ENCODE peak calls at places on chromosomes 5 and 9, in six cellular contexts. S is HCT116, Z is A549, Q is fibroblast of lung, G is cardiac muscle cell, T is fibroblast of pulmonary artery. U is an unnamed sample.

GRCh38 chr5:134148316-134148715 is 28.4 kb downstream of the SKP1 start:
- DNase-seq in S (no peak), Z (no peak), Q (no peak), G (no peak), T (no peak), U (no peak)

GRCh38 chr5:85182344-85182743 is 797.7 kb upstream of the EDIL3 start:
- DNase-seq in S (no peak), Z (no peak), Q (no peak), G (no peak), T (no peak), U (no peak)

GRCh38 chr5:58358436-58358835 is 101.5 kb downstream of the PLK2 start:
- DNase-seq in S (no peak), Z (no peak), Q (no peak), G (no peak), T (no peak), U (no peak)

GRCh38 chr9:32587901-32588300 is 14.9 kb upstream of the NDUFB6 start:
- DNase-seq in S (no peak), Z (no peak), Q (peak; percentile 82), G (no peak), T (no peak), U (no peak)

GRCh38 chr9:34332370-34332964 is 3.1 kb downstream of the NUDT2 start:
- DNase-seq in S (peak; percentile 28), Z (peak; percentile 67), Q (peak; percentile 39), G (peak; percentile 53), T (peak; percentile 78), U (no peak)

GRCh38 chr9:9791621-9792020 is 821.2 kb downstream of the PTPRD start:
- DNase-seq in S (no peak), Z (peak; percentile 11), Q (peak; percentile 11), G (peak; percentile 11), T (peak; percentile 16), U (no peak)

GRCh38 chr5:58057324-58057723 is 402.6 kb downstream of the PLK2 start:
- DNase-seq in S (no peak), Z (no peak), Q (no peak), G (no peak), T (no peak), U (no peak)

GRCh38 chr9:126160854-126161329 is 165.7 kb upstream of the MVB12B start:
- DNase-seq in S (no peak), Z (no peak), Q (no peak), G (no peak), T (no peak), U (no peak)

GRCh38 chr9:34809504-34810186 is 99.7 kb upstream of the CCL21 start:
- DNase-seq in S (no peak), Z (peak; percentile 8), Q (peak; percentile 11), G (peak; percentile 20), T (peak; percentile 23), U (no peak)

GRCh38 chr9:16484744-16485143 is 385.7 kb downstream of the BNC2 start:
- DNase-seq in S (no peak), Z (no peak), Q (peak; percentile 78), G (no peak), T (peak; percentile 33), U (no peak)

GRCh38 chr9:107737987-107738743 is 248.6 kb upstream of the KLF4 start:
- DNase-seq in S (no peak), Z (no peak), Q (peak; percentile 95), G (no peak), T (peak; percentile 93), U (no peak)

GRCh38 chr9:73114958-73115357 is 36.7 kb upstream of the ANXA1 start:
- DNase-seq in S (no peak), Z (no peak), Q (peak; percentile 52), G (no peak), T (no peak), U (no peak)

GRCh38 chr5:40904994-40905306 is 4.3 kb upstream of the C7 start:
- DNase-seq in S (no peak), Z (no peak), Q (no peak), G (no peak), T (no peak), U (no peak)

GRCh38 chr9:127828262-127829031 is 25.8 kb downstream of the FPGS start:
- DNase-seq in S (peak; percentile 41), Z (peak; percentile 62), Q (peak; percentile 49), G (peak; percentile 90), T (peak; percentile 80), U (no peak)

GRCh38 chr9:127491516-127491915 is 40.2 kb downstream of the LRSAM1 start:
- DNase-seq in S (no peak), Z (no peak), Q (no peak), G (no peak), T (no peak), U (no peak)

GRCh38 chr9:70085241-70085640 is 41.6 kb downstream of the MAMDC2 start:
- DNase-seq in S (no peak), Z (no peak), Q (peak; percentile 51), G (peak; percentile 73), T (peak; percentile 75), U (peak; percentile 26)

GRCh38 chr9:75185585-75186170 is 97.4 kb downstream of the OSTF1 start:
- DNase-seq in S (peak; percentile 38), Z (peak; percentile 59), Q (peak; percentile 20), G (peak; percentile 53), T (peak; percentile 53), U (no peak)

GRCh38 chr9:104808030-104808614 is 44.2 kb downstream of the NIPSNAP3B start:
- DNase-seq in S (no peak), Z (peak; percentile 8), Q (peak; percentile 44), G (no peak), T (peak; percentile 64), U (no peak)

GRCh38 chr9:120366646-120367019 is 213.3 kb downstream of the CDK5RAP2 start:
- DNase-seq in S (peak; percentile 26), Z (peak; percentile 84), Q (peak; percentile 96), G (no peak), T (peak; percentile 95), U (peak; percentile 56)

GRCh38 chr5:135398160-135398854 is 724 bp downstream of the MACROH2A1 start:
- DNase-seq in S (peak; percentile 13), Z (peak; percentile 16), Q (peak; percentile 43), G (peak; percentile 49), T (peak; percentile 23), U (no peak)

GRCh38 chr5:120017523-120017922 is 388.2 kb downstream of the FAM170A start:
- DNase-seq in S (no peak), Z (no peak), Q (peak; percentile 68), G (no peak), T (no peak), U (peak; percentile 40)

GRCh38 chr9:91465420-91465819 is 41.8 kb upstream of the NFIL3 start:
- DNase-seq in S (no peak), Z (no peak), Q (peak; percentile 80), G (no peak), T (peak; percentile 22), U (no peak)

GRCh38 chr9:87113892-87114291 is 166.6 kb upstream of the GAS1 start:
- DNase-seq in S (no peak), Z (no peak), Q (no peak), G (no peak), T (no peak), U (no peak)

GRCh38 chr5:111830333-111830732 is 73.3 kb upstream of the NREP start:
- DNase-seq in S (peak; percentile 41), Z (peak; percentile 9), Q (peak; percentile 87), G (no peak), T (peak; percentile 55), U (peak; percentile 71)

GRCh38 chr9:86741311-86742215 is 205.7 kb downstream of the GAS1 start:
- DNase-seq in S (peak; percentile 87), Z (no peak), Q (peak; percentile 82), G (peak; percentile 82), T (peak; percentile 54), U (peak; percentile 98)

GRCh38 chr5:548256-548655 is 24.0 kb upstream of the SLC9A3 start:
- DNase-seq in S (no peak), Z (no peak), Q (no peak), G (no peak), T (no peak), U (peak; percentile 33)

GRCh38 chr5:6660704-6661103 is 27.5 kb downstream of the SRD5A1 start:
- DNase-seq in S (no peak), Z (no peak), Q (no peak), G (no peak), T (no peak), U (no peak)

GRCh38 chr5:6656680-6657079 is 23.4 kb downstream of the SRD5A1 start:
- DNase-seq in S (no peak), Z (peak; percentile 30), Q (no peak), G (no peak), T (no peak), U (no peak)

GRCh38 chr5:6659941-6660684 is 26.9 kb downstream of the SRD5A1 start:
- DNase-seq in S (no peak), Z (no peak), Q (no peak), G (no peak), T (no peak), U (no peak)
- H3K4me3 ChIP-seq in S (no peak overlapping the region), Z (no peak overlapping the region), Q (no peak overlapping the region), G (no peak overlapping the region), T (no peak overlapping the region), U (no peak overlapping the region)

GRCh38 chr5:131357739-131358561 is 94.1 kb downstream of the CDC42SE2 start:
- DNase-seq in S (no peak), Z (no peak), Q (no peak), G (no peak), T (no peak), U (no peak)
- TF ChIP-seq CTCF in S (no peak), Z (no peak), Q (no peak), G (no peak), T (no peak), U (no peak)

GRCh38 chr5:177365845-177366527 is 8.3 kb downstream of the RGS14 start:
- DNase-seq in S (no peak), Z (no peak), Q (no peak), G (no peak), T (no peak), U (no peak)
- H3K4me3 ChIP-seq in S (no peak overlapping the region), Z (no peak overlapping the region), Q (no peak overlapping the region), G (no peak overlapping the region), T (no peak overlapping the region), U (no peak overlapping the region)

GRCh38 chr5:149962040-149962439 is 1.5 kb downstream of the SLC26A2 start:
- DNase-seq in S (no peak), Z (peak; percentile 80), Q (peak; percentile 52), G (peak; percentile 34), T (peak; percentile 83), U (no peak)
- TF ChIP-seq CTCF in S (peak; percentile 48), Z (peak; percentile 87), Q (peak; percentile 74), G (peak; percentile 77), T (peak; percentile 73), U (peak; percentile 72)

GRCh38 chr5:59361454-59361853 is 532.1 kb downstream of the PDE4D start:
- DNase-seq in S (no peak), Z (peak; percentile 88), Q (no peak), G (no peak), T (no peak), U (no peak)
- H3K4me3 ChIP-seq in S (no peak overlapping the region), Z (no peak overlapping the region), Q (no peak overlapping the region), G (no peak overlapping the region), T (no peak overlapping the region), U (no peak overlapping the region)

GRCh38 chr9:134656334-134657034 is 14.9 kb downstream of the COL5A1 start:
- DNase-seq in S (peak; percentile 31), Z (peak; percentile 71), Q (no peak), G (no peak), T (no peak), U (no peak)
- TF ChIP-seq CTCF in S (peak; percentile 21), Z (peak; percentile 47), Q (peak; percentile 11), G (no peak), T (no peak), U (peak; percentile 14)

DNA sequence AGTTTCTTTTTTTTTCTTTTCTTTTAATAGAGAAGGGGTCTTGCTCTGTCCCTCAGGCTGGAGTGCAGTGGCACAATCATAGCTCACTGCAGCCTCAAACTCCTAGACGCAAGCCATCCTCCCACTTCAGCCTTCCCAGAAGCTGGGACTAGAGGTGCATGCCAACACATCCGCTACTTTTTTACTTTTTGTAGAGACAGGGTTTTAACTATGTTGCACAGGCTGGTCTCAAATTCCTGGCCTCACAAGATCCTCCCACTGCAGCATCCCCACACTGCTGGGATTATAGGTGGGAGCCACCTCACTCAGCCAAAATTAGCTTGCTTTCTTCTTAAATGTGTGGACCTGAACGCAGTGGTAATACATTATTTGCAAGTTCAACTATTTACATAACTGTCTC is 66.1 kb downstream of the SERINC5 start:
- DNase-seq in S (no peak), Z (no peak), Q (no peak), G (no peak), T (no peak), U (no peak)
- H3K4me3 ChIP-seq in S (no peak overlapping the region), Z (no peak overlapping the region), Q (no peak overlapping the region), G (no peak overlapping the region), T (no peak overlapping the region), U (no peak overlapping the region)